ENCODE peak calls at places on chromosomes 3 and 15, in four cellular contexts. X is A549, H is endothelial cell of umbilical vein, W is HCT116. O is an unnamed sample.

GRCh38 chr15:100721758-100722550 is 119.6 kb downstream of the ASB7 start:
- DNase-seq in W (peak), X (peak), H (peak), O (peak)

GRCh38 chr3:182843478-182843877 is 50.2 kb downstream of the ATP11B start:
- DNase-seq in H (peak), X (no peak), W (no peak), O (no peak)

GRCh38 chr15:53462631-53463030 is 296.8 kb downstream of the WDR72 start:
- DNase-seq in H (no peak), W (no peak), X (no peak), O (no peak)

GRCh38 chr3:40582401-40583027 is 57.8 kb downstream of the ZNF621 start:
- DNase-seq in H (no peak), W (no peak), X (no peak), O (no peak)

GRCh38 chr3:168862466-168862865 is 766.7 kb upstream of the GOLIM4 start:
- DNase-seq in H (no peak), W (no peak), X (no peak), O (no peak)

GRCh38 chr15:40106203-40107161 is 2.2 kb downstream of the BMF start:
- DNase-seq in H (no peak), X (peak), W (no peak), O (peak)

GRCh38 chr15:49265911-49266310 is 95.9 kb downstream of the GALK2 start:
- DNase-seq in W (no peak), H (no peak), X (no peak), O (no peak)

GRCh38 chr15:66622677-66623076 is 56.9 kb upstream of the LCTL start:
- DNase-seq in W (no peak), X (no peak), H (no peak), O (peak)

GRCh38 chr3:58041826-58042324 is 33.7 kb downstream of the FLNB start:
- DNase-seq in X (no peak), W (no peak), H (peak), O (no peak)

GRCh38 chr3:52777959-52778805 is 783 bp downstream of the ITIH1 start:
- DNase-seq in W (no peak), X (no peak), H (no peak), O (no peak)

GRCh38 chr3:168272343-168272984 is 176.7 kb upstream of the GOLIM4 start:
- DNase-seq in W (no peak), X (no peak), H (no peak), O (no peak)

GRCh38 chr3:27224197-27224596 is 145.0 kb downstream of the NEK10 start:
- DNase-seq in X (no peak), H (no peak), W (no peak), O (no peak)

GRCh38 chr15:52291204-52291603 is 4.4 kb downstream of the MYO5C start:
- DNase-seq in W (no peak), X (no peak), H (no peak), O (no peak)

GRCh38 chr3:33006081-33006480 is 54.6 kb downstream of the CCR4 start:
- DNase-seq in W (no peak), X (no peak), H (no peak), O (no peak)

GRCh38 chr15:74784854-74785715 is 3.2 kb downstream of the CSK start:
- DNase-seq in W (no peak), H (no peak), X (no peak), O (no peak)
- TF ChIP-seq CTCF in W (no peak), H (no peak), X (no peak), O (no peak)

DNA sequence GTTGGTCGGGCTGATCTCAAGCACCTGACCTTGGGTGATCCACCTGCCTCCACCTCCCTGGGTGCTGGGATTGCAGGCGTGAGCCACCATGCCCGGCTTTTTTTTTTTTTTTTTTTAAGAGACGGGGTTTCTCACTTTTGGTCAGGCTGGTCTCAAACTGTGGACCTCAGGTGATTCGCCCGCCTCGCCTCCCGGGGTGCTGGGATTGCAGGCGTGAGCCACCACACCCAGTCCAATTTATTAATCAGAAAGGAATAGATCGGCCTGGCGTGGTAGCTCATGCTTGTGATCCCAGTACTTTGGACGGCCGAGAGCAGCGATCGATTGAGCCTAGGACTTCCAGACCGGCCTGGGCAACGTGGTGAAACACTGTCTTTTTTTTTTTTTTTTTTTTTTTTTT is 13.9 kb upstream of the GOLGA8M start:
- DNase-seq in X (no peak), H (no peak), W (no peak), O (no peak)
- H3K4me3 ChIP-seq in X (no peak), H (no peak), W (no peak), O (no peak)

GRCh38 chr3:35522450-35522849 is 116.9 kb upstream of the ARPP21 start:
- DNase-seq in W (no peak), H (no peak), X (no peak), O (no peak)
- TF ChIP-seq MAX in W (no peak), H (no peak), X (no peak), O (no peak)

GRCh38 chr3:42730294-42730693 is 27.7 kb upstream of the HHATL start:
- DNase-seq in H (no peak), X (no peak), W (no peak), O (no peak)

GRCh38 chr3:42728668-42729364 is 26.2 kb upstream of the HHATL start:
- DNase-seq in W (no peak), H (no peak), X (no peak), O (no peak)

GRCh38 chr3:42728056-42728455 is 25.5 kb upstream of the HHATL start:
- DNase-seq in X (no peak), W (no peak), H (no peak), O (no peak)

GRCh38 chr3:42730706-42731420 is 28.3 kb upstream of the HHATL start:
- DNase-seq in H (no peak), X (no peak), W (no peak), O (no peak)

GRCh38 chr3:42729404-42730145 is 27.0 kb upstream of the HHATL start:
- DNase-seq in W (no peak), X (no peak), H (no peak), O (no peak)
- TF ChIP-seq CTCF in W (no peak), X (no peak), H (no peak), O (no peak)

DNA sequence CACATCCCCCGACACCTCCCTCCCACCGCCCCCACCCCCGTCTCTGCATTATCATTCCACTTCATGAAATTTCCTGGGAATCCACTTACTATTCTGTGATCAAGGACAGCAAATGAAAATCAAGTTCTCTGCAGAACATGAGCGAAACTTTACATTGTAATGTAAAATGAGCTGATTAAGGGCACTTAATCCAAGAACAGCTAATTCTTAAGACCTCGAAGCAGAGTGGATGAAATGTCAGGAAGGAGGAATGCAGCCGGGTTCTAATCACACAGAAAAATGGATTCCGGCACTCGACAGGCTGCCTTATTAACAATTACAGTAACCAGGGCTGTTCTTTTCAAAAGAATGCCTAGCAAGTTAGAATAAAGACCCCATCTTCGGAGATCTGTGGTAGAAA is 57.6 kb downstream of the RFTN1 start:
- DNase-seq in H (no peak), W (no peak), X (no peak), O (no peak)
- H3K4me3 ChIP-seq in H (no peak), W (no peak), X (no peak), O (no peak)

GRCh38 chr15:62453356-62453755 is 288.3 kb upstream of the C2CD4B start:
- DNase-seq in W (no peak), H (no peak), X (no peak), O (no peak)
- TF ChIP-seq MAX in W (no peak), H (no peak), X (no peak), O (no peak)

DNA sequence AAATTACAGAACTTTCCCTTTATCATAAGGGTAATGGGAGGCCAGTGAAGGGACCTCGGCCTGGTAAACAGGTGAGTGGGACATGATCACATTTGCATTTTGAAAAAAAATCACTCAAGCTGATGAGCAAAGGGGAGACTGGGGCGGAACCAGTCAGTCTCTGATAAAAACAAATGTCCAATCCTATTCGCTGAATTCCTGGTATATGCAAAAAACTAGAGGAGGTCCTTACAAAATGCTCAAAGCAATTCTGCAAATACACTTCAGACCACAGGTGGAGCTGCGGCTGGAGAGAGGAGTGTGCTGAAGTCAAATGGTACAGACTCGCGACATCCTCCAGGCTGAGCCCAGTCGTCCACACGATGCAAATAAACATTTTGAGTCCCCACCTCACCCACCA is 166.7 kb downstream of the FOXP1 start:
- DNase-seq in X (no peak), H (no peak), W (peak), O (peak)
- TF ChIP-seq CTCF in X (no peak), H (no peak), W (peak), O (peak)

O was measured in NB4.